ENCODE peak calls at places on chromosomes 3 and 15, in seven cellular contexts. One of them, this sample, is unnamed.

GRCh38 chr3:75101329-75102147 is 487.1 kb upstream of the CNTN3 start:
- DNase-seq in GM12864: no peak
- DNase-seq in activated CD4-positive, alpha-beta T cell treated with anti-CD3 and anti-CD28 coated beads, Interleukin-2, amount 10 ng/mL, durations not matched to agents 7 days and 5 days: no peak
- DNase-seq in endothelial cell: peak; percentile 41
- DNase-seq in GM03348: peak; percentile 1
- DNase-seq in nephron progenitor cell: peak; percentile 57
- DNase-seq in stimulated activated CD4-positive, alpha-beta T cell treated with anti-CD3 and anti-CD28 coated beads, Interleukin-15, amount 100 ng/mL, for 24 hours: no peak
- DNase-seq in this sample: no peak

GRCh38 chr3:131142580-131142979 is 115.9 kb downstream of the NEK11 start:
- DNase-seq in GM12864: no peak
- DNase-seq in activated CD4-positive, alpha-beta T cell treated with anti-CD3 and anti-CD28 coated beads, Interleukin-2, amount 10 ng/mL, durations not matched to agents 7 days and 5 days: no peak
- DNase-seq in endothelial cell: no peak
- DNase-seq in GM03348: no peak
- DNase-seq in nephron progenitor cell: no peak
- DNase-seq in stimulated activated CD4-positive, alpha-beta T cell treated with anti-CD3 and anti-CD28 coated beads, Interleukin-15, amount 100 ng/mL, for 24 hours: no peak
- DNase-seq in this sample: no peak

GRCh38 chr15:71691700-71692417 is 118.5 kb upstream of the NR2E3 start:
- DNase-seq in GM12864: no peak
- DNase-seq in activated CD4-positive, alpha-beta T cell treated with anti-CD3 and anti-CD28 coated beads, Interleukin-2, amount 10 ng/mL, durations not matched to agents 7 days and 5 days: no peak
- DNase-seq in endothelial cell: no peak
- DNase-seq in GM03348: peak; percentile 72
- DNase-seq in nephron progenitor cell: no peak
- DNase-seq in stimulated activated CD4-positive, alpha-beta T cell treated with anti-CD3 and anti-CD28 coated beads, Interleukin-15, amount 100 ng/mL, for 24 hours: no peak
- DNase-seq in this sample: no peak

GRCh38 chr15:82138306-82138705 is 92.5 kb upstream of the MEX3B start:
- DNase-seq in GM12864: no peak
- DNase-seq in activated CD4-positive, alpha-beta T cell treated with anti-CD3 and anti-CD28 coated beads, Interleukin-2, amount 10 ng/mL, durations not matched to agents 7 days and 5 days: no peak
- DNase-seq in endothelial cell: no peak
- DNase-seq in GM03348: no peak
- DNase-seq in nephron progenitor cell: no peak
- DNase-seq in stimulated activated CD4-positive, alpha-beta T cell treated with anti-CD3 and anti-CD28 coated beads, Interleukin-15, amount 100 ng/mL, for 24 hours: no peak
- DNase-seq in this sample: no peak

GRCh38 chr3:15063656-15064286 is 1.3 kb downstream of the MRPS25 start:
- DNase-seq in GM12864: no peak
- DNase-seq in activated CD4-positive, alpha-beta T cell treated with anti-CD3 and anti-CD28 coated beads, Interleukin-2, amount 10 ng/mL, durations not matched to agents 7 days and 5 days: no peak
- DNase-seq in endothelial cell: no peak
- DNase-seq in GM03348: no peak
- DNase-seq in nephron progenitor cell: no peak
- DNase-seq in stimulated activated CD4-positive, alpha-beta T cell treated with anti-CD3 and anti-CD28 coated beads, Interleukin-15, amount 100 ng/mL, for 24 hours: no peak
- DNase-seq in this sample: no peak

GRCh38 chr3:66041116-66041515 is 2.4 kb upstream of the MAGI1 start:
- DNase-seq in GM12864: no peak
- DNase-seq in activated CD4-positive, alpha-beta T cell treated with anti-CD3 and anti-CD28 coated beads, Interleukin-2, amount 10 ng/mL, durations not matched to agents 7 days and 5 days: no peak
- DNase-seq in endothelial cell: no peak
- DNase-seq in GM03348: peak; percentile 65
- DNase-seq in nephron progenitor cell: no peak
- DNase-seq in stimulated activated CD4-positive, alpha-beta T cell treated with anti-CD3 and anti-CD28 coated beads, Interleukin-15, amount 100 ng/mL, for 24 hours: no peak
- DNase-seq in this sample: no peak

GRCh38 chr3:42079701-42080323 is 11.3 kb upstream of the TRAK1 start:
- DNase-seq in GM12864: no peak
- DNase-seq in activated CD4-positive, alpha-beta T cell treated with anti-CD3 and anti-CD28 coated beads, Interleukin-2, amount 10 ng/mL, durations not matched to agents 7 days and 5 days: no peak
- DNase-seq in endothelial cell: no peak
- DNase-seq in GM03348: no peak
- DNase-seq in nephron progenitor cell: no peak
- DNase-seq in stimulated activated CD4-positive, alpha-beta T cell treated with anti-CD3 and anti-CD28 coated beads, Interleukin-15, amount 100 ng/mL, for 24 hours: no peak
- DNase-seq in this sample: no peak

GRCh38 chr15:88834211-88834812 is 31.1 kb downstream of the ACAN start:
- DNase-seq in GM12864: no peak
- DNase-seq in activated CD4-positive, alpha-beta T cell treated with anti-CD3 and anti-CD28 coated beads, Interleukin-2, amount 10 ng/mL, durations not matched to agents 7 days and 5 days: peak; percentile 28
- DNase-seq in endothelial cell: peak; percentile 60
- DNase-seq in GM03348: peak; percentile 44
- DNase-seq in nephron progenitor cell: peak; percentile 62
- DNase-seq in stimulated activated CD4-positive, alpha-beta T cell treated with anti-CD3 and anti-CD28 coated beads, Interleukin-15, amount 100 ng/mL, for 24 hours: peak; percentile 27
- DNase-seq in this sample: no peak

GRCh38 chr3:186540444-186541226 is 3.5 kb downstream of the CRYGS start:
- DNase-seq in GM12864: peak; percentile 59
- DNase-seq in activated CD4-positive, alpha-beta T cell treated with anti-CD3 and anti-CD28 coated beads, Interleukin-2, amount 10 ng/mL, durations not matched to agents 7 days and 5 days: peak; percentile 87
- DNase-seq in endothelial cell: peak; percentile 75
- DNase-seq in GM03348: peak; percentile 61
- DNase-seq in nephron progenitor cell: peak; percentile 74
- DNase-seq in stimulated activated CD4-positive, alpha-beta T cell treated with anti-CD3 and anti-CD28 coated beads, Interleukin-15, amount 100 ng/mL, for 24 hours: peak; percentile 87
- DNase-seq in this sample: peak; percentile 76

GRCh38 chr3:62686916-62687315 is 188.3 kb downstream of the CADPS start:
- DNase-seq in GM12864: no peak
- DNase-seq in activated CD4-positive, alpha-beta T cell treated with anti-CD3 and anti-CD28 coated beads, Interleukin-2, amount 10 ng/mL, durations not matched to agents 7 days and 5 days: no peak
- DNase-seq in endothelial cell: no peak
- DNase-seq in GM03348: no peak
- DNase-seq in nephron progenitor cell: no peak
- DNase-seq in stimulated activated CD4-positive, alpha-beta T cell treated with anti-CD3 and anti-CD28 coated beads, Interleukin-15, amount 100 ng/mL, for 24 hours: no peak
- DNase-seq in this sample: no peak

This sample was measured in GM12878.